ENCODE peak calls at places on chromosome 22, in six cellular contexts. One of them, this sample, is unnamed.

GRCh38 chr22:17159504-17159951 is 451 bp upstream of the HDHD5 start:
- DNase-seq in esophagus squamous epithelium: no peak
- DNase-seq in cardiac muscle cell: peak; percentile 55
- DNase-seq in heart left ventricle: peak; percentile 25
- DNase-seq in PC-9: peak; percentile 28
- DNase-seq in mesenchymal stem cell: peak; percentile 32
- DNase-seq in this sample: no peak

GRCh38 chr22:17314472-17314871 is 54.8 kb upstream of the CECR2 start:
- DNase-seq in heart left ventricle: no peak
- DNase-seq in PC-9: no peak
- DNase-seq in esophagus squamous epithelium: no peak
- DNase-seq in cardiac muscle cell: no peak
- DNase-seq in mesenchymal stem cell: no peak
- DNase-seq in this sample: no peak

GRCh38 chr22:24816841-24817240 is 10.8 kb downstream of the SGSM1 start:
- DNase-seq in mesenchymal stem cell: no peak
- DNase-seq in PC-9: no peak
- DNase-seq in cardiac muscle cell: no peak
- DNase-seq in esophagus squamous epithelium: no peak
- DNase-seq in heart left ventricle: no peak
- DNase-seq in this sample: no peak

GRCh38 chr22:46581580-46582244 is 38.5 kb upstream of the GRAMD4 start:
- DNase-seq in heart left ventricle: no peak
- DNase-seq in mesenchymal stem cell: no peak
- DNase-seq in esophagus squamous epithelium: no peak
- DNase-seq in PC-9: no peak
- DNase-seq in cardiac muscle cell: no peak
- DNase-seq in this sample: no peak

GRCh38 chr22:30432520-30432919 is 7.0 kb downstream of the MTFP1 start:
- DNase-seq in PC-9: no peak
- DNase-seq in heart left ventricle: no peak
- DNase-seq in cardiac muscle cell: no peak
- DNase-seq in esophagus squamous epithelium: no peak
- DNase-seq in mesenchymal stem cell: no peak
- DNase-seq in this sample: no peak

GRCh38 chr22:30325065-30325720 is 1.5 kb downstream of the TBC1D10A start:
- DNase-seq in cardiac muscle cell: peak; percentile 85
- DNase-seq in PC-9: peak; percentile 53
- DNase-seq in esophagus squamous epithelium: no peak
- DNase-seq in heart left ventricle: peak; percentile 55
- DNase-seq in mesenchymal stem cell: peak; percentile 98
- DNase-seq in this sample: no peak

GRCh38 chr22:27948569-27948968 is 29.5 kb upstream of the PITPNB start:
- DNase-seq in PC-9: no peak
- DNase-seq in heart left ventricle: no peak
- DNase-seq in esophagus squamous epithelium: no peak
- DNase-seq in mesenchymal stem cell: no peak
- DNase-seq in cardiac muscle cell: no peak
- DNase-seq in this sample: no peak

GRCh38 chr22:47274196-47274595 is 511.7 kb downstream of the TBC1D22A start:
- DNase-seq in PC-9: no peak
- DNase-seq in cardiac muscle cell: no peak
- DNase-seq in mesenchymal stem cell: no peak
- DNase-seq in heart left ventricle: no peak
- DNase-seq in esophagus squamous epithelium: no peak
- DNase-seq in this sample: no peak

GRCh38 chr22:17096095-17096494 is 11.3 kb downstream of the IL17RA start:
- DNase-seq in mesenchymal stem cell: no peak
- DNase-seq in PC-9: no peak
- DNase-seq in esophagus squamous epithelium: no peak
- DNase-seq in heart left ventricle: no peak
- DNase-seq in cardiac muscle cell: no peak
- DNase-seq in this sample: no peak

DNA sequence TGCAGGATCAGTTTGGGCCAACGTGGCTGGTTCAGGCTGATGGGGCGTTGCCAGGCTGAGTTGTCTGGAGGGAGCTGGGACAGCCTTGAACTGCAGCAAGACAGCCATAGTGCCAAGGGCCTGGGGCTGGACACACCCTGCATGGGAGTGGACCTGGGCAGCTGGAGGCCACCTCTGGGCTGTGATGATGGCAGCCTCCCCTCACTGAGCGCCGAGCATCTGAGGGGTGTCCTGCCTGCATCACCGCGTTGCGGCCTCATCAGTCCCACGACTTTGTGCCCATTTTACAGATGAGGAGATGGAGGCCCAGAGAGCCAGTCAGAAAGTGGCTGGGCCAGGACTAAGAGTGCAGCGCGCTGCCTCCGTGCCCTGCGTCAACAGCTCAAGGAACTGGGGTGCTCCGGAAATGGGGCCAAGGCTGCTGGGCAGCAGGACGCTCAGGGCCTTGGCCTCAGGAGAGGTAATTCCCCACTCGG is 590 bp upstream of the TSPO start:
- DNase-seq in mesenchymal stem cell: no peak
- DNase-seq in esophagus squamous epithelium: no peak
- DNase-seq in cardiac muscle cell: no peak
- DNase-seq in PC-9: no peak
- DNase-seq in heart left ventricle: no peak
- DNase-seq in this sample: no peak
- H3K4me3 ChIP-seq in mesenchymal stem cell: no peak overlapping the region
- H3K4me3 ChIP-seq in esophagus squamous epithelium: peak overlapping the region; percentile 97
- H3K4me3 ChIP-seq in cardiac muscle cell: peak overlapping the region; percentile 36
- H3K4me3 ChIP-seq in PC-9: peak overlapping the region; percentile 88
- H3K4me3 ChIP-seq in heart left ventricle: peak overlapping the region; percentile 71
- H3K4me3 ChIP-seq in this sample: peak overlapping the region; percentile 76

DNA sequence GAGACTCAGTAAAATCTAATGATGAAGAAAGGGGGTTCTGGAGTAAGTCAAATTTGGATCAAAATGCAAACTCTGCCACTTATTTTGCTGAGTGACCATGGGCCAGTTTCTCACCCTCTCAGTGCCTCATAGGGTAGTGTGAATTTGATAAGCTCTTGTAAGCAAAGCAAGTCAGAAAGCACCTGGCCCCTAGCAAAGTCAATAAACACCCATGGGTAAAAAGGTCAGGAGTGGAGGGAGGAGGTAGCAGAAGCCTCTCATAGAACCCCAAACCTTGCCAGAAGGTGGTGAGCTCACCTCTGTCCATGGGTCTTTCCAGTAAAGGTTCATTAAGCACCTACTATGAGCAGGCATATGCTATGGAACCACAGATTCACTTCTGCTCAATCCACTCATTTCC is 18.5 kb upstream of the CACNG2 start:
- DNase-seq in esophagus squamous epithelium: no peak
- DNase-seq in heart left ventricle: no peak
- DNase-seq in PC-9: no peak
- DNase-seq in mesenchymal stem cell: no peak
- DNase-seq in cardiac muscle cell: no peak
- DNase-seq in this sample: no peak
- H3K27me3 ChIP-seq in esophagus squamous epithelium: peaks cover 90% of the 10 kb centered on the region
- H3K27me3 ChIP-seq in heart left ventricle: peaks cover 56% of the 10 kb centered on the region
- H3K27me3 ChIP-seq in PC-9: peaks cover 100% of the 10 kb centered on the region
- H3K27me3 ChIP-seq in mesenchymal stem cell: peaks cover 54% of the 10 kb centered on the region
- H3K27me3 ChIP-seq in cardiac muscle cell: peaks cover 14% of the 10 kb centered on the region
- H3K27me3 ChIP-seq in this sample: peaks cover 19% of the 10 kb centered on the region

DNA sequence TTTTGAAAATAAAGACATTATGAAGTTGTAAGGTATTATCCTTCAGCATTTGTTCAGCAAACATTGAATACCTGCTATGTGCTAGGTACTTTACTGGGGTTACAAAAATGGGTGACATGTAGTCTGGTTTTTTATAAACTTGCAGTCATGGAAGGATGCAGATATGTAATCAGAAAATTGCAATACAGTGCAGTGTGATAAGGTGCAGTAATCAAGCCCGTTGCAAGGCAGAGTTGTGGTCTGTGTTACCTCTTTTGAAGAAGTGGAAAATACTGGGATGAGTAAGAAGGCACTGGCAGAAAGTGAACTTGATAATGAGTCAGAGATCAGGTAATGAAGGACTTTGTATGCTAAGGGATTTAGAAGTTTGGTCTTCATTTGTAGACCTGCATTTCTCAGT is 8.1 kb downstream of the FBXO7 start:
- DNase-seq in mesenchymal stem cell: no peak
- DNase-seq in heart left ventricle: no peak
- DNase-seq in PC-9: no peak
- DNase-seq in esophagus squamous epithelium: no peak
- DNase-seq in cardiac muscle cell: no peak
- DNase-seq in this sample: no peak
- H3K36me3 ChIP-seq in mesenchymal stem cell: peaks cover 60% of the 10 kb centered on the region
- H3K36me3 ChIP-seq in heart left ventricle: peaks cover 56% of the 10 kb centered on the region
- H3K36me3 ChIP-seq in PC-9: peaks cover 44% of the 10 kb centered on the region
- H3K36me3 ChIP-seq in esophagus squamous epithelium: peaks cover 60% of the 10 kb centered on the region
- H3K36me3 ChIP-seq in cardiac muscle cell: peaks cover 25% of the 10 kb centered on the region
- H3K36me3 ChIP-seq in this sample: no peaks in the 10 kb centered on the region

DNA sequence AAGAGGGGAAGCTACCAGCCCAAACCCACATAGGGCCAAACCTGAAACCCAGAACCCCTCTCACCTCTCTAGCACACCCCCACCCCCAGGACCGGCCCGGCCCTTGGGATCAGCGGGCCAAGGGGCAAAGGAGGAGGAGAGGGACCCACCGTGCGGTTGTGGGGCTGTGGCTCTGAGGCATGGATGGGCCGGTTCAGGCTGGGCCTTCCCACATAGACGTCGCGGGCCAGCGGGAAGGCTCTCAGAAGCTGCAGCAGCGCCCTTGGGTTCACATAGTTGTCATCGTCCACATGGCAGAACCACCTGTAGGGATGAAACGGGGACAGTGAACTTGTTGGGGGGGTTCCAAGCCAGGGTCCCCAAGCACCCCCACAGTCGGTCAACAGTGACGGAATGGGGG is 7.0 kb downstream of the MFNG start:
- DNase-seq in mesenchymal stem cell: no peak
- DNase-seq in heart left ventricle: no peak
- DNase-seq in PC-9: no peak
- DNase-seq in cardiac muscle cell: no peak
- DNase-seq in esophagus squamous epithelium: no peak
- DNase-seq in this sample: no peak
- H3K4me3 ChIP-seq in mesenchymal stem cell: no peak overlapping the region
- H3K4me3 ChIP-seq in heart left ventricle: no peak overlapping the region
- H3K4me3 ChIP-seq in PC-9: no peak overlapping the region
- H3K4me3 ChIP-seq in cardiac muscle cell: no peak overlapping the region
- H3K4me3 ChIP-seq in esophagus squamous epithelium: no peak overlapping the region
- H3K4me3 ChIP-seq in this sample: no peak overlapping the region

GRCh38 chr22:29072193-29072978 is 449 bp upstream of the KREMEN1 start:
- DNase-seq in mesenchymal stem cell: peak; percentile 61
- DNase-seq in esophagus squamous epithelium: peak; percentile 29
- DNase-seq in cardiac muscle cell: peak; percentile 77
- DNase-seq in heart left ventricle: peak; percentile 86
- DNase-seq in PC-9: peak; percentile 95
- DNase-seq in this sample: no peak

GRCh38 chr22:29072979-29073617 is at the start of gene KREMEN1:
- DNase-seq in esophagus squamous epithelium: no peak
- DNase-seq in cardiac muscle cell: no peak
- DNase-seq in PC-9: no peak
- DNase-seq in heart left ventricle: no peak
- DNase-seq in mesenchymal stem cell: no peak
- DNase-seq in this sample: no peak

GRCh38 chr22:29071261-29072045 is 1.4 kb upstream of the KREMEN1 start:
- DNase-seq in heart left ventricle: peak; percentile 33
- DNase-seq in cardiac muscle cell: peak; percentile 36
- DNase-seq in mesenchymal stem cell: peak; percentile 32
- DNase-seq in esophagus squamous epithelium: no peak
- DNase-seq in PC-9: peak; percentile 6
- DNase-seq in this sample: no peak

GRCh38 chr22:29070490-29070889 is 2.3 kb upstream of the KREMEN1 start:
- DNase-seq in PC-9: no peak
- DNase-seq in heart left ventricle: no peak
- DNase-seq in esophagus squamous epithelium: no peak
- DNase-seq in cardiac muscle cell: no peak
- DNase-seq in mesenchymal stem cell: no peak
- DNase-seq in this sample: no peak

DNA sequence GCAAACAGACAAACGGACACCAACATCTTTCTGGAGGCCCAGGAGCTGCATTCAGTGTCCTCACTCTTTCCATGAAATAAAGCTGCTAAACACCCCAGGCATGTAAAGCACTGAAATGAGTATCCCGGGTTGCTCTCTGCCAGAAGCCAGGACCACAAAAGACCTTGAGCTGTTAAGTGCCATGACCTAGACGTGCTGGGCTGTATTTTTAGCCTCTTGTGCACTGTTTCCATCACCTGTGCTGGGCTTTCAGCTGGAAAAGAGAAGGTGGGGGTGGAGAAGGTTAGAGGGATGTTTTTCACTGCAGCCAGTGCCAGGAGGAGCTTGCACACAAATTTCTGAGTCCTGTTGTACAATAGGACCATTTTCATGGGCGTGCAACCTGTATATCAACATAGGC is 3.4 kb upstream of the KREMEN1 start:
- DNase-seq in esophagus squamous epithelium: no peak
- DNase-seq in mesenchymal stem cell: no peak
- DNase-seq in cardiac muscle cell: no peak
- DNase-seq in PC-9: no peak
- DNase-seq in heart left ventricle: no peak
- DNase-seq in this sample: no peak
- H3K27me3 ChIP-seq in esophagus squamous epithelium: peaks cover 5% of the 10 kb centered on the region
- H3K27me3 ChIP-seq in mesenchymal stem cell: peaks cover 25% of the 10 kb centered on the region
- H3K27me3 ChIP-seq in cardiac muscle cell: peaks cover 25% of the 10 kb centered on the region
- H3K27me3 ChIP-seq in PC-9: no peaks in the 10 kb centered on the region
- H3K27me3 ChIP-seq in heart left ventricle: no peaks in the 10 kb centered on the region
- H3K27me3 ChIP-seq in this sample: peaks cover 11% of the 10 kb centered on the region

DNA sequence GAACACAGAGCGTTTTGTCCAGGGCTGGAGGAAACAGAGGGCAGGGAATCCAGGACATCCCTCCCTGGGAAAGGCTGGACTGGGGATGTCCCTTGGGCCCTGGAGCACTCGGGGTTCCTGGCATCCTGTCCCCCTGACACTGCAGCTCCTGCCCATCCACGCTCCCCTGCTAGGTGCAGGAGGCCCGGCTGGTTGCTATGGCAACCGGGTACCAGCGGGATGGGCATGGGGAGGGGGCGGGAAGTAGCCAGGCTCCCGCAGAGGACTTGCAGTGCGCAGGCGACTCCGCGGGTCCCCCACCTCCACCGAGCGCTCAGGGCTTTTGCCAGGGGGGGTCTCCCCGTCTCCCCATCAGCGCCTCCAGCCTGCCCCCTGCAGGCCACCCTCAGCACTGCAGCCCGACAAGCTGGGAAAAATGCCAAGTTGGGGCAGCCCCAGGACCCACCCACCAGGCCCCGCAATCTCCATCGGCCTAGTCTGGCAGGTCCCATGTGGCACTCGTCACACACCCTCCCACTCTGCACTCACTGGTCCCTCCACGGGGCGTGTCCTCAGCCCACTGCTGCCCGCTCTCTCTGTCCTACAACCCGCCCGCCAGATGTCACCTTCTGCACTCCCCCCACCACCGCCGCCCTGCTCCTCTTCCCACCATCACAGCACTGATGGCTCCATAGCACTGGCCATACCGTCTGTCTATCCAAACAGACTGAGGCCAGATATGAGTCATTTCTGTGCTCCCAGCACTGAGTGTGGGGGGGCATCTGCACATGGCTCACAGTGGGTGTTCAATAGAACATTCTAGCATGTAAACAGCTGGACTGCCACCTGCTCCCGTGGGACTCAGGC is 31.5 kb downstream of the KIAA0930 start:
- DNase-seq in heart left ventricle: no peak
- DNase-seq in esophagus squamous epithelium: no peak
- DNase-seq in PC-9: no peak
- DNase-seq in mesenchymal stem cell: peak; percentile 92
- DNase-seq in cardiac muscle cell: peak; percentile 59
- DNase-seq in this sample: no peak
- H3K36me3 ChIP-seq in heart left ventricle: peaks cover 6% of the 10 kb centered on the region
- H3K36me3 ChIP-seq in esophagus squamous epithelium: peaks cover 47% of the 10 kb centered on the region
- H3K36me3 ChIP-seq in PC-9: no peaks in the 10 kb centered on the region
- H3K36me3 ChIP-seq in mesenchymal stem cell: peaks cover 19% of the 10 kb centered on the region
- H3K36me3 ChIP-seq in cardiac muscle cell: no peaks in the 10 kb centered on the region
- H3K36me3 ChIP-seq in this sample: peaks cover 4% of the 10 kb centered on the region

GRCh38 chr22:22930571-22931556 is 43.2 kb downstream of the IGLL5 start:
- DNase-seq in cardiac muscle cell: no peak
- DNase-seq in heart left ventricle: no peak
- DNase-seq in mesenchymal stem cell: no peak
- DNase-seq in PC-9: no peak
- DNase-seq in esophagus squamous epithelium: no peak
- DNase-seq in this sample: no peak
- H3K4me3 ChIP-seq in cardiac muscle cell: no peak overlapping the region
- H3K4me3 ChIP-seq in heart left ventricle: no peak overlapping the region
- H3K4me3 ChIP-seq in mesenchymal stem cell: no peak overlapping the region
- H3K4me3 ChIP-seq in PC-9: no peak overlapping the region
- H3K4me3 ChIP-seq in esophagus squamous epithelium: no peak overlapping the region
- H3K4me3 ChIP-seq in this sample: no peak overlapping the region